ENCODE peak calls at places on chromosomes 7 and 10, in ten cellular contexts. X is cardiac muscle cell; V is lower leg skin; O is CD4-positive, alpha-beta T cell; K is osteocyte; W is fibroblast of mammary gland; F is pancreas; N is cardiac fibroblast; G is RWPE1; Z is choroid plexus epithelial cell. A is an unnamed sample.

GRCh38 chr10:14953452-14954000 is 370 bp downstream of the DCLRE1C start:
- DNase-seq in N (peak), G (peak), Z (peak), X (peak), W (peak), F (peak), K (peak), O (no peak), V (peak), A (peak)

GRCh38 chr7:6730343-6730633 is 23.5 kb upstream of the ZNF12 start:
- DNase-seq in O (no peak), G (peak), N (no peak), W (no peak), Z (peak), K (no peak), F (no peak), X (no peak), V (no peak), A (no peak)

GRCh38 chr7:104341545-104341944 is 13.1 kb downstream of the LHFPL3 start:
- DNase-seq in N (no peak), G (no peak), V (no peak), W (peak), K (no peak), F (no peak), X (peak), Z (no peak), O (no peak), A (no peak)

GRCh38 chr10:72790216-72790990 is 98.5 kb downstream of the MCU start:
- DNase-seq in Z (no peak), N (no peak), F (no peak), K (no peak), W (no peak), G (no peak), O (no peak), X (no peak), V (no peak), A (no peak)

GRCh38 chr7:28685291-28685659 is 272.9 kb downstream of the TRIL start:
- DNase-seq in V (peak), O (no peak), G (no peak), Z (no peak), K (no peak), N (no peak), X (no peak), W (no peak), F (no peak), A (no peak)

GRCh38 chr10:21334891-21335696 is 190.4 kb downstream of the SKIDA1 start:
- DNase-seq in K (no peak), F (no peak), O (no peak), V (peak), N (peak), W (peak), X (no peak), G (peak), Z (peak), A (no peak)

GRCh38 chr7:136259074-136259473 is 281.9 kb upstream of the MTPN start:
- DNase-seq in O (no peak), W (no peak), F (no peak), N (no peak), X (no peak), V (no peak), G (no peak), K (no peak), Z (no peak), A (no peak)

GRCh38 chr10:102660891-102661613 is 16.8 kb downstream of the TRIM8 start:
- DNase-seq in F (no peak), K (no peak), X (no peak), W (peak), O (peak), Z (peak), N (peak), G (no peak), V (no peak), A (no peak)

GRCh38 chr10:102434251-102434913 is 2.0 kb upstream of the CUEDC2 start:
- DNase-seq in K (no peak), X (no peak), W (peak), G (no peak), O (no peak), V (no peak), F (no peak), Z (peak), N (peak), A (no peak)

GRCh38 chr10:99996934-99997648 is 12.7 kb downstream of the DNMBP start:
- DNase-seq in N (peak), F (no peak), Z (peak), O (no peak), K (no peak), X (peak), V (no peak), W (peak), G (no peak), A (no peak)

GRCh38 chr7:122803323-122803722 is 82.9 kb downstream of the CADPS2 start:
- DNase-seq in G (no peak), Z (peak), O (no peak), N (peak), F (no peak), X (peak), W (peak), K (no peak), V (no peak), A (no peak)

GRCh38 chr10:124674768-124675222 is 69.4 kb downstream of the FAM53B start:
- DNase-seq in N (no peak), F (no peak), W (no peak), Z (no peak), O (no peak), K (no peak), V (no peak), G (no peak), X (peak), A (no peak)

GRCh38 chr10:7635431-7636125 is 31.2 kb downstream of the ITIH5 start:
- DNase-seq in N (no peak), Z (no peak), F (no peak), K (no peak), V (no peak), X (no peak), W (no peak), O (no peak), G (no peak), A (no peak)

DNA sequence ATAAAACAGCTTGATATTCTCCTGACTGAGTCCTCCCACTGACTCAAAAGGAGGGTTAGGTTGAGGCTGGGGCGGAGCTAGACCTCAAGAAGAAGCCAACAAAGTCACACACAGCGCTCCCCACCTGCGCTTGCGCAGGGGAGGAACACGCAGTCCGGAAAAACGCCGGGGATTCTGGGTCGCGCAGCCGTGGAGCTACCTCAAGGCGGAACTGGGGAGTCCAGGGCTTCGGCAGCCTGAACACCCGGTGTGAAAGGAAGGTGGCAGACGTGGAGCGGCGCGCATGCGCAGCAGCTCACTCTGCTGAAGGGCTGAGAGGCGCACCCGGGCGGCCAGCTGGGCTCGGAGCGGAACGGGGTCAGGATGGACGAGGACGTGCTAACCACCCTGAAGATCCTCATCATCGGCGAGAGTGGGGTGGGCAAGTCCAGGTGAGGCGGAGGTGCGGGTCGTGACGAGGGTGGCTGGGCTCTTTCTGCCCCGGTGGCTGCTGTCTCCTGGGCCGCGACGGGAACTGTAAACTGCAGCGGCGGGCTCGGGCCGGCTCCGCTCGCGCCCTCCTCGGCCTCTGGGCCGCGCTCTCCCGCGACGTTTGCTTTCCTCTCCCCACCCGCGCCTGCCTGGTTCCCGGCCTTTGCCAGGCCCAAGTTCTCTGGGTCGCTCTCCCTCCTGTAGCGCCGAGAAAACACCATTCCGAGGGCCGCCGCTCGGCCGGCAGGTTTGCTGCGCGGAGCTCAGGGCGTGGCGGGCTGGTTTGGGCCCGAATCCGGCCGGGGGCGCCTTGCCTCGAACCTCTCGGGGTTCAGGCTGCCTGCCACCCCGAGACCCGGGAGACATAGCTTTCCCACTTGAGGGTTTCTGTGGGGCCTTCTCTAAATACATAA is at the start of gene RAB18:
- DNase-seq in V (peak), W (peak), N (peak), G (peak), Z (peak), F (peak), K (peak), X (peak), O (peak), A (peak)
- TF ChIP-seq CTCF in V (no peak), W (no peak), N (peak), G (no peak), Z (peak), F (no peak), K (no peak), X (peak), O (no peak), A (peak)

DNA sequence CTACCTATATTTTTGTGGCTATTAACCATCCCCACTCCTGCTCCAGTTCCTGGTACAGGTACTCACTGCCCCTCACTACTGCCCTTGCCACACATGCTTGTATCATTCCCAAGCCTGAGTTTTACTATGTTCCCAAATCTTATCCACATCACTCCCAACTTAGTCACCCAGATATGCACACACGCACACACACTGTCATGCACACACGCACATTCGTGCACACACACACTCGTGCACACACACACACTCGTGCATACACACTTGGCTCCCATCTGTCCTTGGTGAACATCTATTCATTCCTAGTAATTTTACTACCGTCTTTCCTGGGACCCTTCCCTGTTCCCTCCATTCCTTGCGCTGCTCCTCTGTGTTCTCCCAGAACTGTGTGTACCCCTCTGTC is 287.2 kb upstream of the RNF32 start:
- DNase-seq in G (no peak), F (no peak), X (no peak), K (no peak), O (no peak), V (no peak), N (no peak), Z (no peak), W (no peak), A (no peak)
- TF ChIP-seq CTCF in G (no peak), F (no peak), X (no peak), K (no peak), O (no peak), V (no peak), N (no peak), Z (no peak), W (no peak), A (no peak)

GRCh38 chr10:93552780-93553179 is 13.7 kb upstream of the FFAR4 start:
- DNase-seq in G (no peak), V (no peak), O (no peak), Z (no peak), X (no peak), F (no peak), K (no peak), W (no peak), N (no peak), A (no peak)
- TF ChIP-seq CTCF in G (no peak), V (no peak), O (no peak), Z (no peak), X (no peak), F (no peak), K (no peak), W (no peak), N (no peak), A (no peak)

GRCh38 chr7:26151096-26151495 is 902 bp upstream of the NFE2L3 start:
- DNase-seq in G (no peak), F (no peak), K (no peak), N (no peak), X (no peak), O (no peak), V (no peak), Z (no peak), W (no peak), A (no peak)

GRCh38 chr7:26153823-26154783 is 2.1 kb downstream of the NFE2L3 start:
- DNase-seq in V (no peak), K (no peak), Z (peak), W (no peak), F (no peak), X (no peak), N (no peak), O (no peak), G (no peak), A (no peak)

GRCh38 chr7:26153246-26153822 is 1.3 kb downstream of the NFE2L3 start:
- DNase-seq in O (no peak), G (no peak), W (no peak), V (no peak), F (no peak), X (no peak), N (no peak), Z (no peak), K (no peak), A (no peak)

GRCh38 chr7:26151650-26151952 is 397 bp upstream of the NFE2L3 start:
- DNase-seq in V (no peak), N (no peak), W (no peak), O (no peak), G (no peak), K (no peak), Z (no peak), X (no peak), F (no peak), A (no peak)

GRCh38 chr7:26151953-26152781 is at the start of gene NFE2L3:
- DNase-seq in K (peak), W (peak), N (peak), X (peak), F (peak), V (peak), Z (peak), G (peak), O (peak), A (no peak)
- TF ChIP-seq CTCF in K (peak), W (no peak), N (no peak), X (no peak), F (no peak), V (no peak), Z (no peak), G (no peak), O (no peak), A (peak)

GRCh38 chr10:43420369-43421200 is 11.6 kb upstream of the HNRNPF start:
- DNase-seq in V (peak), O (peak), W (peak), G (peak), F (peak), K (peak), Z (peak), X (peak), N (peak), A (no peak)
- TF ChIP-seq CTCF in V (no peak), O (peak), W (no peak), G (no peak), F (no peak), K (peak), Z (peak), X (no peak), N (no peak), A (peak)

GRCh38 chr7:158782638-158783490 is 46.4 kb downstream of the ESYT2 start:
- DNase-seq in Z (peak), G (peak), K (peak), V (peak), F (no peak), W (peak), N (peak), X (peak), O (no peak), A (no peak)
- TF ChIP-seq CTCF in Z (peak), G (no peak), K (peak), V (no peak), F (no peak), W (peak), N (peak), X (peak), O (no peak), A (peak)

DNA sequence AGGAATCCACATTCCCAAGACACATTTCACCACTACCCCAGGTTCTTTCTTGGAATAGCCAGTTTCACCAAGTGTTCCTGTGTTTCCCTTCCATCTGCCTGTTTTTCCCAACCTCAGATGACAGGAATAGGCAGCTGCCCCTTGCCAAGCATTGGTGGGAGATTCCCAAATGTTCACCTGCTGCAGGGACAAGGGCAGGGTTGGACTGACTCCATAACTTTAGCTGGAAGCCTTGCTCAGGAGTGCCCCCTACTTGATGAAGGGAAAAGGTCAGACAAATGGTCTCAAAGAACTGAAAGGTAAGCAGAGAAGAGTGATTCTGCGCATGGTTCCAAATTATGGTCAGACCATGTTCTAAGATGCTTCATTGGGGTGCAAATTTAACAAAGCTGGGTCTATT is 45.1 kb upstream of the LYZL1 start:
- DNase-seq in F (no peak), X (no peak), G (no peak), W (peak), O (no peak), V (no peak), N (no peak), K (no peak), Z (no peak), A (no peak)
- TF ChIP-seq CTCF in F (no peak), X (peak), G (no peak), W (peak), O (no peak), V (no peak), N (peak), K (peak), Z (peak), A (peak)